ENCODE peak calls at places on chromosomes 4 and X, in four cellular contexts. X, L, M and P are unnamed samples.

GRCh38 chr4:77652237-77652897 is 46.7 kb downstream of the CXCL13 start:
- DNase-seq in L (no peak), M (no peak), X (no peak), P (no peak)

GRCh38 chrX:70033348-70033747 is 16.4 kb downstream of the AWAT2 start:
- DNase-seq in X (no peak), L (peak), M (peak), P (peak)

GRCh38 chr4:164204434-164204833 is 549.5 kb upstream of the SMIM31 start:
- DNase-seq in L (no peak), X (no peak), M (peak), P (no peak)

GRCh38 chrX:37825225-37825842 is 22.0 kb downstream of the DYNLT3 start:
- DNase-seq in L (peak), M (peak), X (no peak), P (peak)

GRCh38 chr4:89245459-89245858 is 62.1 kb downstream of the GPRIN3 start:
- DNase-seq in X (no peak), M (peak), L (no peak), P (no peak)

GRCh38 chr4:138838251-138838650 is 177.3 kb upstream of the NOCT start:
- DNase-seq in X (no peak), M (no peak), L (no peak), P (no peak)

GRCh38 chr4:57911203-57911602 is 801.0 kb upstream of the IGFBP7 start:
- DNase-seq in X (no peak), L (no peak), M (no peak), P (no peak)

GRCh38 chr4:3791910-3792542 is 25.8 kb downstream of the ADRA2C start:
- DNase-seq in L (peak), X (no peak), M (peak), P (peak)

GRCh38 chr4:186617921-186618320 is 62.6 kb upstream of the MTNR1A start:
- DNase-seq in M (no peak), X (no peak), L (no peak), P (no peak)

GRCh38 chrX:130124577-130124976 is 14.3 kb upstream of the ELF4 start:
- DNase-seq in M (no peak), L (no peak), X (no peak), P (no peak)

GRCh38 chrX:102835504-102836146 is 101.4 kb upstream of the RAB40AL start:
- DNase-seq in L (peak), M (peak), X (no peak), P (peak)

GRCh38 chrX:153628129-153628528 is 18.9 kb upstream of the DUSP9 start:
- DNase-seq in X (no peak), M (no peak), L (no peak), P (no peak)

GRCh38 chr4:4364486-4365208 is 22.3 kb upstream of the NSG1 start:
- DNase-seq in X (no peak), M (no peak), L (no peak), P (no peak)

GRCh38 chr4:140330311-140330900 is 43.0 kb upstream of the SCOC start:
- DNase-seq in X (no peak), L (peak), M (peak), P (peak)

GRCh38 chrX:17944833-17945497 is 83.9 kb upstream of the RAI2 start:
- DNase-seq in L (peak), X (no peak), M (peak), P (peak)

GRCh38 chr4:103091601-103092223 is 7.9 kb downstream of the BDH2 start:
- DNase-seq in M (peak), L (peak), X (peak), P (peak)

GRCh38 chr4:13865871-13866669 is 238.5 kb upstream of the BOD1L1 start:
- DNase-seq in M (no peak), X (no peak), L (no peak), P (no peak)

GRCh38 chr4:189858445-189858844 is 82.2 kb upstream of the FRG1 start:
- DNase-seq in X (no peak), L (no peak), M (no peak), P (no peak)

GRCh38 chr4:167890226-167890625 is 202.1 kb upstream of the ANXA10 start:
- DNase-seq in M (no peak), X (no peak), L (no peak), P (no peak)

DNA sequence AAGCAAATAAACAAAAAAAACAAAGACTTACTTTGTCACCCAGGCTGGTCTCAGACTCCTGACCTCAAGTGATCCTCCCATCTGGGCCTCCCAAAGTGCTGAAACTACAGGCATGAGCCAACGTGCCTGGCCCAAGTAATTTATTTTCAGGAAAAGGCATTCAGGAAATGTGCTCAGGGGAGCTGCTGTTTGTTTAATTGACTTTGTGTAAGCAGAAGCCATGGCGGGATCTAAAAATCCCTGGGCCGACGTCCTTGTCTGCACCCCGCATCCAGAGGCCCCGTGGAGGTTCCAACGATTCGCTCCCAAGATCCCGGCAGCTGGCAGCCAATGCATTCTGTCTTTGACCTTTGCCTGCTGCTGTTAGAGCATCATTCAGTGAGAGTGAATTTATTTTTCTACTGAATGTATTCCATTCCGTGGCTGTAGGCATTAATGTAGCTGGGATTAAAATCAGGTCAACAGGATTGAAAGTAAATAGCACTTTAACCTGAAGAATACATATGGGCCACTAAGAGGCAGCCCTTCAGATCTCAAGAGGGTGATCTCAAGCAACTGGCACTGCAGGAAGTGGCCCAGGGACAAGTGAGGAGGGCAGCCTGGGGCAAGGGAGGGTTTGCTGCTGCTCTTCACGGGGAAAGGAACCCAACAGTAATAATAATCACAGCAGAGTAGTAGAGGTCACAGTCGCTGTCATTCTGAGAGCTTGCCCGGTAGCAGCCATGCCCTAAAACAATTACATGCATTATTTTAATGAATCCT is 75.2 kb downstream of the PSAPL1 start:
- DNase-seq in X (no peak), L (no peak), M (no peak), P (no peak)
- TF ChIP-seq FOXM1 in X (no peak), L (no peak), M (no peak), P (no peak)

GRCh38 chr4:155952546-155952945 is 1.1 kb downstream of the CTSO start:
- DNase-seq in M (no peak), X (no peak), L (no peak), P (no peak)
- TF ChIP-seq BHLHE40 in M (no peak), X (no peak), L (no peak), P (no peak)

GRCh38 chrX:110363241-110363640 is 4.6 kb downstream of the RTL9 start:
- DNase-seq in L (peak), X (no peak), M (no peak), P (no peak)

GRCh38 chrX:110359273-110359672 is 625 bp downstream of the RTL9 start:
- DNase-seq in L (no peak), X (no peak), M (no peak), P (no peak)

GRCh38 chrX:110358548-110358947 is at the start of gene RTL9:
- DNase-seq in X (no peak), M (no peak), L (no peak), P (no peak)
- TF ChIP-seq FOXM1 in X (no peak), M (no peak), L (no peak), P (no peak)

GRCh38 chrX:1561164-1561563 is 24.2 kb upstream of the P2RY8 start:
- DNase-seq in X (no peak), L (no peak), M (no peak), P (no peak)

GRCh38 chrX:1564750-1565683 is 26.4 kb upstream of the AKAP17A start:
- DNase-seq in L (no peak), X (no peak), M (no peak), P (no peak)
- TF ChIP-seq BHLHE40 in L (no peak), X (no peak), M (no peak), P (no peak)

DNA sequence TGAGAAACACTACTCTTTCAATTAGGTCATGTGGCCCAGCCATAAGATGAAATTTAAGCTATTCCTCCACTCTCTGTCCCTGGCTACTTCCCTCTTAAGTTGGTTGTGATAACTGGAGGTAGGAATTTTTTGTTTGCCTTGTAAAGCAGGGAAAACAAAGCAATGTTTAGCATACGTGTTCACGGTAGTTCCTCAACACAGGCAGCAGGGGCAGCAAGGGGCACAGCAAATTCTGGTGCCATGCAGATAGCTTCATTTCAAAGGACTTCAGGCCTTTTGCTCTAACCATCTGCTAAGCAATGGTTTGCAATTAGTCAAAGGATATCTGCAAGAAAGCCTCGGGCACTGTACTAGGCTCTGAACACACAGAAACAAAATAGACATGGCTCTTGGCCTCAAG is 330.2 kb downstream of the ZIC3 start:
- DNase-seq in X (no peak), L (no peak), M (no peak), P (no peak)
- TF ChIP-seq FOXM1 in X (no peak), L (no peak), M (no peak), P (no peak)